ENCODE peak calls at places on chromosomes 1 and 21, in six cellular contexts. One of them, this sample, is unnamed. For H3K4me1, the result is how much of the 10 kb centered on the place peaks cover.

GRCh38 chr21:41971891-41972290 is 18.1 kb upstream of the C2CD2 start:
- DNase-seq in gastrocnemius medialis: no peak
- DNase-seq in heart left ventricle: no peak
- DNase-seq in fibroblast of lung: no peak
- DNase-seq in IMR-90: no peak
- DNase-seq in endodermal cell: no peak
- DNase-seq in this sample: no peak

GRCh38 chr21:44926364-44927101 is 5.8 kb upstream of the ITGB2 start:
- DNase-seq in fibroblast of lung: no peak
- DNase-seq in IMR-90: peak
- DNase-seq in gastrocnemius medialis: no peak
- DNase-seq in endodermal cell: peak
- DNase-seq in heart left ventricle: no peak
- DNase-seq in this sample: no peak

GRCh38 chr21:30986966-30987365 is 51.3 kb downstream of the KRTAP19-8 start:
- DNase-seq in endodermal cell: no peak
- DNase-seq in heart left ventricle: no peak
- DNase-seq in IMR-90: no peak
- DNase-seq in fibroblast of lung: no peak
- DNase-seq in gastrocnemius medialis: no peak
- DNase-seq in this sample: no peak

GRCh38 chr1:46533179-46533864 is 18.1 kb downstream of the KNCN start:
- DNase-seq in fibroblast of lung: peak
- DNase-seq in heart left ventricle: no peak
- DNase-seq in endodermal cell: peak
- DNase-seq in IMR-90: peak
- DNase-seq in gastrocnemius medialis: no peak
- DNase-seq in this sample: peak

GRCh38 chr1:115266729-115267421 is 71.2 kb downstream of the NGF start:
- DNase-seq in heart left ventricle: no peak
- DNase-seq in fibroblast of lung: no peak
- DNase-seq in endodermal cell: no peak
- DNase-seq in gastrocnemius medialis: no peak
- DNase-seq in IMR-90: peak
- DNase-seq in this sample: no peak

GRCh38 chr1:36096500-36097412 is 8.1 kb downstream of the ADPRS start:
- DNase-seq in IMR-90: peak
- DNase-seq in gastrocnemius medialis: no peak
- DNase-seq in endodermal cell: peak
- DNase-seq in heart left ventricle: no peak
- DNase-seq in fibroblast of lung: no peak
- DNase-seq in this sample: peak

GRCh38 chr1:90402893-90403849 is 313.9 kb downstream of the BARHL2 start:
- DNase-seq in IMR-90: peak
- DNase-seq in heart left ventricle: no peak
- DNase-seq in endodermal cell: peak
- DNase-seq in fibroblast of lung: peak
- DNase-seq in gastrocnemius medialis: no peak
- DNase-seq in this sample: peak

GRCh38 chr1:21175324-21175669 is 1.4 kb downstream of the EIF4G3 start:
- DNase-seq in fibroblast of lung: peak
- DNase-seq in heart left ventricle: no peak
- DNase-seq in gastrocnemius medialis: peak
- DNase-seq in endodermal cell: no peak
- DNase-seq in IMR-90: peak
- DNase-seq in this sample: no peak

GRCh38 chr1:151175910-151176309 is at the start of gene TMOD4:
- DNase-seq in fibroblast of lung: peak
- DNase-seq in endodermal cell: no peak
- DNase-seq in heart left ventricle: no peak
- DNase-seq in IMR-90: peak
- DNase-seq in gastrocnemius medialis: peak
- DNase-seq in this sample: peak

GRCh38 chr1:233668146-233668724 is 54.3 kb downstream of the KCNK1 start:
- DNase-seq in fibroblast of lung: peak
- DNase-seq in heart left ventricle: no peak
- DNase-seq in endodermal cell: no peak
- DNase-seq in gastrocnemius medialis: no peak
- DNase-seq in IMR-90: no peak
- DNase-seq in this sample: no peak

DNA sequence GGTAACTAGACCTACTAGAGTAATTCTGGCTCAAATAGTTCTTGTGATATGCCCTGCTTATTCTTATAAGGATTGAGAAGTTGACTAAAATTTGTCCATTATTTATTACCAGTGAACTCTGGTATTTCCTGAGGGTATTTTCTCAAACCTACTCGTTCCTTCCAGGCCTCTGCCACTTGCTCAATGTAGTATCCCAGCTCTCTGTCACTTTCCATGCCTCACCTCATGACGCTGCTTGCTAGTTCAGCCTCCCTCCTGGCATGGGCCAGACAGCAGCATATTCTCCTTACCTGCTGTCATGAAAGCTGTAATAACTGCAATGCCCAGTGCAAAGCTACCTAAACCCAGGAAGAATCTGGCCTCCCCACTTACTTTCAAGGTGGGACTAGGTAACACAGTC is 602.9 kb upstream of the ADAMTS5 start:
- DNase-seq in gastrocnemius medialis: no peak
- DNase-seq in heart left ventricle: no peak
- DNase-seq in fibroblast of lung: no peak
- DNase-seq in endodermal cell: no peak
- DNase-seq in IMR-90: no peak
- DNase-seq in this sample: no peak
- H3K4me1 ChIP-seq in gastrocnemius medialis: under half
- H3K4me1 ChIP-seq in heart left ventricle: under half
- H3K4me1 ChIP-seq in fibroblast of lung: under half
- H3K4me1 ChIP-seq in endodermal cell: under half
- H3K4me1 ChIP-seq in IMR-90: under half
- H3K4me1 ChIP-seq in this sample: under half

GRCh38 chr1:214570442-214570841 is 19.0 kb upstream of the PTPN14 start:
- DNase-seq in IMR-90: peak
- DNase-seq in heart left ventricle: no peak
- DNase-seq in fibroblast of lung: peak
- DNase-seq in gastrocnemius medialis: no peak
- DNase-seq in endodermal cell: no peak
- DNase-seq in this sample: no peak
- H3K27ac ChIP-seq in IMR-90: no peak
- H3K27ac ChIP-seq in heart left ventricle: no peak
- H3K27ac ChIP-seq in fibroblast of lung: peak
- H3K27ac ChIP-seq in gastrocnemius medialis: no peak
- H3K27ac ChIP-seq in endodermal cell: no peak
- H3K27ac ChIP-seq in this sample: no peak

DNA sequence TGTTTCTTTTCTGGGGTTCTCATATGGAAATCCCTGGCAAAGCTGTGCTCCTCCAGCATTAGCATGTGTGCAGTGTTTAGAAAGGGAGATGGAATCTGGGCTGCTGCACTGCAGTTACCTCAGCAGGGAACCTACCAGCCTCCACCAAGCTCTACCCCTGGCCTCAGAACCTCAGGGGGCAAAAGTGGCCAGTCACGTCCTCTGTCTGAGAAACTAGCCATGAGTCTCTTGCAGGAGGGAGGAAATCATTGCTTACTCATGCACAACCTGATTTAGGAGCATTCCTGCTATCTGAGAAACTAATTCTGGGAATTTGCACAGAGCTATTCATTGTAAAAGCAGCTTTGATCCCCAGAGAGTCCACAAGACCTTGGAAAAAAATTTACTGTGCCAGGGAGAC is 80.6 kb upstream of the IPO9 start:
- DNase-seq in gastrocnemius medialis: no peak
- DNase-seq in endodermal cell: peak
- DNase-seq in fibroblast of lung: peak
- DNase-seq in IMR-90: peak
- DNase-seq in heart left ventricle: no peak
- DNase-seq in this sample: peak
- H3K4me1 ChIP-seq in gastrocnemius medialis: under half
- H3K4me1 ChIP-seq in endodermal cell: under half
- H3K4me1 ChIP-seq in fibroblast of lung: half or more
- H3K4me1 ChIP-seq in IMR-90: under half
- H3K4me1 ChIP-seq in heart left ventricle: half or more
- H3K4me1 ChIP-seq in this sample: half or more

DNA sequence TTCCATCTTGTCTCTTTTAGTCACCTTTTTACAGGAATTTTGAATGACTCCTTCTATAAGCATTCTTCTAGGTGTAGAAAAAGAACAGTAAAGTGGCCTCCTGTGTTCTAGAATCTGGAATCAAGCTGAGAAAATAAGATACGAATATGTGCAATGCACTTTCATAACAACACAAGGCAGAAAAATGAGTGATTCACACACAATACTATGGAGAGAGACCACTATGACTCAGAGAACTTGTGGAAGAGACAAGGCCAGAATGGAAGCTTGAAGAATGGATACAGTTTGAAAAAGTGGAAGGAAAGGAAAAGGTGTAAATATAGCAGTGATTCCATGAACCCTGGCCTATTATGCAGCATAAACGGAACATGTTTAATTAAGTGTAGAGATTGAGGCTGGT is 57.1 kb upstream of the SAMSN1 start:
- DNase-seq in heart left ventricle: no peak
- DNase-seq in IMR-90: peak
- DNase-seq in fibroblast of lung: peak
- DNase-seq in gastrocnemius medialis: no peak
- DNase-seq in endodermal cell: no peak
- DNase-seq in this sample: no peak
- H3K27ac ChIP-seq in heart left ventricle: no peak
- H3K27ac ChIP-seq in IMR-90: no peak
- H3K27ac ChIP-seq in fibroblast of lung: no peak
- H3K27ac ChIP-seq in gastrocnemius medialis: no peak
- H3K27ac ChIP-seq in endodermal cell: no peak
- H3K27ac ChIP-seq in this sample: no peak

GRCh38 chr1:27503961-27504587 is 14.1 kb upstream of the WASF2 start:
- DNase-seq in endodermal cell: no peak
- DNase-seq in gastrocnemius medialis: no peak
- DNase-seq in heart left ventricle: peak
- DNase-seq in IMR-90: peak
- DNase-seq in fibroblast of lung: no peak
- DNase-seq in this sample: peak

GRCh38 chr1:27505420-27505680 is 15.4 kb upstream of the WASF2 start:
- DNase-seq in gastrocnemius medialis: no peak
- DNase-seq in IMR-90: no peak
- DNase-seq in heart left ventricle: no peak
- DNase-seq in endodermal cell: no peak
- DNase-seq in fibroblast of lung: no peak
- DNase-seq in this sample: no peak

GRCh38 chr1:27503033-27503432 is 13.1 kb upstream of the WASF2 start:
- DNase-seq in endodermal cell: no peak
- DNase-seq in IMR-90: no peak
- DNase-seq in fibroblast of lung: no peak
- DNase-seq in heart left ventricle: peak
- DNase-seq in gastrocnemius medialis: no peak
- DNase-seq in this sample: no peak

GRCh38 chr1:27506703-27507102 is 16.7 kb upstream of the WASF2 start:
- DNase-seq in gastrocnemius medialis: no peak
- DNase-seq in fibroblast of lung: no peak
- DNase-seq in heart left ventricle: peak
- DNase-seq in endodermal cell: no peak
- DNase-seq in IMR-90: no peak
- DNase-seq in this sample: no peak

DNA sequence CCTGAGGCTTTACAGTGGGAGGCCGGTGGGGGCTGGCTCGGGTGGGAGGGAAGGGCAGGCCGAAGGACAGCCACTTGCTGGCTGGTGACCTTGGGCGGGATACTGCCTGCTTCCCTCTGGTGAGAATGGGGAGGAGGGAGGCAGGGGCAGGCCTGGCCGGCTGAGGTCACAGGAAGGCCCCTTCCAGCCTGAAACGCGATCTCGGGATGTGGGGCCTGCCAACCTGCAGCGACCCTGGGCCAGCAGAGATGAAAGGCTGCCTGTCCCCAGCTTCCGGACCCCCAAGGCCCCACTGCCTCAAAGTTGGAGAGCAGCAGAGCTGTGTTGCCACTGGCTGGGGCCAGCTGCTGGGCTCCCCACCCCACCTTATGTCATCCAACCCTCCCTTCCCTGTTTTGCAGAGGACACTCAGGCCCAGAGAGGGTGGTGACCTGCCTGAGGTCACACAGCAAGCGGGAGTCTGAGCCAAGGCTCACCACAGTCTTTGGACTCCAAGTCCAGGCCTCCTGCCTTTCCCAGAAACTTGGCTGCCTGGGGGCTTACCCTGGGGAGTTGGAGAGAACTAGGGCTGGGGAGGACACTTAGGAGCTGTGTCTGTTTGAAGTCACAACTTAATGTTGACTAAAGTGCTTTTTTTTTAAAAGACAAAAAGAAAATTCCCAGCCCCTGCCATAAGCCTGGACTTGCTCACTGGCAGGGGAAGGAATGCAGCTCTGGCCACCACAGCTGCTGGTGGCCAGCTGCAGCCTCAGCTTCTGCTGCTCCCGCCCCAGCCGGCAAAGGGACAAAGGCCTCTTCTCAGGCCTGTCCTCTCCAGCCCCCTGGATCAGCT is 14.8 kb upstream of the WASF2 start:
- DNase-seq in gastrocnemius medialis: no peak
- DNase-seq in endodermal cell: peak
- DNase-seq in heart left ventricle: peak
- DNase-seq in fibroblast of lung: peak
- DNase-seq in IMR-90: peak
- DNase-seq in this sample: peak
- H3K4me1 ChIP-seq in gastrocnemius medialis: under half
- H3K4me1 ChIP-seq in endodermal cell: under half
- H3K4me1 ChIP-seq in heart left ventricle: under half
- H3K4me1 ChIP-seq in fibroblast of lung: under half
- H3K4me1 ChIP-seq in IMR-90: under half
- H3K4me1 ChIP-seq in this sample: under half

GRCh38 chr1:153361129-153362109 is 3.8 kb downstream of the S100A9 start:
- DNase-seq in fibroblast of lung: no peak
- DNase-seq in heart left ventricle: no peak
- DNase-seq in endodermal cell: peak
- DNase-seq in gastrocnemius medialis: no peak
- DNase-seq in IMR-90: no peak
- DNase-seq in this sample: no peak
- H3K27ac ChIP-seq in fibroblast of lung: no peak
- H3K27ac ChIP-seq in heart left ventricle: no peak
- H3K27ac ChIP-seq in endodermal cell: no peak
- H3K27ac ChIP-seq in gastrocnemius medialis: no peak
- H3K27ac ChIP-seq in IMR-90: no peak
- H3K27ac ChIP-seq in this sample: no peak